ENCODE peak calls at places on chromosomes 6 and 20, in seven cellular contexts. O is cardiac muscle cell, E is body of pancreas, J is right lobe of liver, Y is endothelial cell of umbilical vein, S is pancreas, M is heart right ventricle. G is an unnamed sample.

GRCh38 chr6:147201885-147202515 is 2.2 kb upstream of the STXBP5 start:
- DNase-seq in O (no peak), E (no peak), J (no peak), Y (no peak), S (no peak), M (no peak), G (peak; percentile 36)

GRCh38 chr6:132475925-132476324 is 37.0 kb downstream of the STX7 start:
- DNase-seq in O (no peak), E (no peak), J (no peak), Y (no peak), S (no peak), M (no peak), G (no peak)

GRCh38 chr6:18101271-18101670 is 21.2 kb downstream of the NHLRC1 start:
- DNase-seq in O (no peak), E (no peak), J (no peak), Y (no peak), S (no peak), M (no peak), G (no peak)

GRCh38 chr6:125802943-125803377 is 12.2 kb downstream of the NCOA7 start:
- DNase-seq in O (no peak), E (no peak), J (no peak), Y (peak; percentile 96), S (no peak), M (no peak), G (no peak)

GRCh38 chr6:136201735-136202134 is 48.4 kb downstream of the MTFR2 start:
- DNase-seq in O (no peak), E (no peak), J (no peak), Y (peak; percentile 35), S (no peak), M (no peak), G (no peak)

GRCh38 chr6:164039954-164040375 is 625.4 kb downstream of the QKI start:
- DNase-seq in O (no peak), E (peak; percentile 79), J (peak; percentile 73), Y (peak; percentile 58), S (peak; percentile 92), M (no peak), G (peak; percentile 38)

GRCh38 chr6:88105741-88106340 is 58.2 kb downstream of the SPACA1 start:
- DNase-seq in O (no peak), E (no peak), J (no peak), Y (no peak), S (no peak), M (no peak), G (no peak)

GRCh38 chr20:23048283-23049200 is 930 bp downstream of the THBD start:
- DNase-seq in O (peak; percentile 60), E (peak; percentile 51), J (peak; percentile 74), Y (peak; percentile 70), S (peak; percentile 72), M (peak; percentile 75), G (peak; percentile 71)

GRCh38 chr6:16318538-16318937 is 80.2 kb downstream of the GMPR start:
- DNase-seq in O (no peak), E (no peak), J (no peak), Y (no peak), S (no peak), M (no peak), G (no peak)

GRCh38 chr6:168035661-168036616 is 38.5 kb downstream of the KIF25 start:
- DNase-seq in O (no peak), E (no peak), J (no peak), Y (peak; percentile 14), S (no peak), M (no peak), G (no peak)

GRCh38 chr20:48731581-48731980 is 96.2 kb downstream of the PREX1 start:
- DNase-seq in O (no peak), E (no peak), J (no peak), Y (no peak), S (no peak), M (no peak), G (no peak)

GRCh38 chr20:16216227-16217210 is 356.7 kb downstream of the KIF16B start:
- DNase-seq in O (no peak), E (no peak), J (no peak), Y (no peak), S (no peak), M (no peak), G (no peak)

GRCh38 chr6:154341876-154342275 is 14.7 kb downstream of the IPCEF1 start:
- DNase-seq in O (no peak), E (no peak), J (no peak), Y (no peak), S (no peak), M (no peak), G (no peak)

GRCh38 chr6:154345811-154346210 is 10.8 kb downstream of the IPCEF1 start:
- DNase-seq in O (no peak), E (no peak), J (no peak), Y (no peak), S (no peak), M (no peak), G (no peak)

GRCh38 chr6:154347981-154348380 is 8.6 kb downstream of the IPCEF1 start:
- DNase-seq in O (no peak), E (no peak), J (no peak), Y (no peak), S (no peak), M (no peak), G (peak; percentile 36)

GRCh38 chr6:154341326-154341725 is 15.3 kb downstream of the IPCEF1 start:
- DNase-seq in O (no peak), E (no peak), J (no peak), Y (no peak), S (no peak), M (no peak), G (no peak)

GRCh38 chr6:154343473-154344308 is 12.9 kb downstream of the IPCEF1 start:
- DNase-seq in O (peak; percentile 40), E (peak; percentile 82), J (no peak), Y (peak; percentile 5), S (peak; percentile 63), M (no peak), G (peak; percentile 76)
- TF ChIP-seq CTCF in O (peak; percentile 53), E (peak; percentile 80), J (no peak), Y (no peak), S (peak; percentile 23), M (peak; percentile 31), G (no peak)

GRCh38 chr6:2593167-2593566 is 157.6 kb downstream of the MYLK4 start:
- DNase-seq in O (no peak), E (no peak), J (no peak), Y (no peak), S (no peak), M (no peak), G (no peak)

GRCh38 chr6:2599817-2600216 is 150.9 kb downstream of the MYLK4 start:
- DNase-seq in O (no peak), E (no peak), J (no peak), Y (no peak), S (no peak), M (no peak), G (no peak)

GRCh38 chr6:2594868-2595267 is 155.9 kb downstream of the MYLK4 start:
- DNase-seq in O (no peak), E (no peak), J (no peak), Y (no peak), S (no peak), M (no peak), G (no peak)

GRCh38 chr6:2598867-2599266 is 151.9 kb downstream of the MYLK4 start:
- DNase-seq in O (no peak), E (no peak), J (no peak), Y (no peak), S (no peak), M (no peak), G (no peak)

DNA sequence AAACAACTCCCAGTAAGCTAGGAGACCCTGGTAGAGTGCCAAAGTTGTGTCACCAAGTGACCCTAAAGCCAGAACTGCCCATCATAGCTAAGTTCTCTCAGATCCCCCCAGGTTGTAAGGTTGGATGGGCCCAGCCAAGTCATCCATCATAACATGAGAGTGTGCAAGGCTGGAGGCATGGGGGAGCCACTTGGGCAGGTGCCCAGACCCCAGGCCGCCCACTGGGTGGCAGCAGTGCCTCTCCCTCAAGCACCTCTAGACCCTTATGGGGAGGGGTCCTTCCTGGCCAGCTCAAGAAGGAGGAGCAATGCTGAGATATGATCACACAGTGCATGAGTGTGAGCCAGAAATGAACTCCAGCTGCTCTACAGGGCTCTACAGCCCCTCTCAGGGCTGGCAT is 154.5 kb downstream of the MYLK4 start:
- DNase-seq in O (peak; percentile 69), E (no peak), J (no peak), Y (no peak), S (no peak), M (no peak), G (no peak)
- TF ChIP-seq CTCF in O (peak; percentile 18), E (no peak), J (peak; percentile 12), Y (peak; percentile 36), S (no peak), M (peak; percentile 33), G (no peak)

GRCh38 chr20:38997622-38998021 is 35.5 kb downstream of the DHX35 start:
- DNase-seq in O (no peak), E (no peak), J (no peak), Y (no peak), S (no peak), M (no peak), G (no peak)
- TF ChIP-seq CTCF in O (no peak), E (no peak), J (no peak), Y (no peak), S (no peak), M (no peak), G (no peak)

GRCh38 chr6:142171351-142171750 is 24.3 kb downstream of the VTA1 start:
- DNase-seq in O (no peak), E (no peak), J (no peak), Y (no peak), S (no peak), M (no peak), G (no peak)
- TF ChIP-seq CTCF in O (no peak), E (no peak), J (no peak), Y (no peak), S (no peak), M (no peak), G (no peak)

GRCh38 chr6:91715171-91715805 is 1128.4 kb upstream of the MAP3K7 start:
- DNase-seq in O (no peak), E (no peak), J (no peak), Y (no peak), S (no peak), M (no peak), G (no peak)

GRCh38 chr6:91716361-91716760 is 1129.5 kb upstream of the MAP3K7 start:
- DNase-seq in O (no peak), E (no peak), J (no peak), Y (no peak), S (no peak), M (no peak), G (no peak)

GRCh38 chr6:91717094-91717493 is 1130.2 kb upstream of the MAP3K7 start:
- DNase-seq in O (no peak), E (no peak), J (no peak), Y (no peak), S (no peak), M (no peak), G (no peak)

GRCh38 chr6:91711518-91711917 is 1124.6 kb upstream of the MAP3K7 start:
- DNase-seq in O (no peak), E (no peak), J (no peak), Y (no peak), S (no peak), M (no peak), G (no peak)

DNA sequence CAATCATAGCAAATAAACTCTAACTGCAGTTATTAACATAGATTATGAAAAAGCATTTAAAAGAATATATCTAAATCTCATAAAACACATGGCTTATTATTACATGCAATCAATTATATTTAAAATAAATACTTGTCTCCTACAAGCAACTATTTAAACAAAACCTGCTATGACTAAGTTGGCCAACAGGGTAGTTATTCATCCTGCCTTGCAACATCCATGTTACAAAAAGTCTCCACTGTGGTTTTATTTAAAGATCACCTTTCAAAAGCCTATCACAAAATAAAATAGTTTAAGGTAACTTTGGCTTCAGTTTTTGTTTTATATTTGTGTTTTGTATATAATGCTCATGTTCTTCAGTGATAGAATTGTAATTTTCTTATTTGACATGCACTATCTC is 1127.0 kb upstream of the MAP3K7 start:
- DNase-seq in O (no peak), E (no peak), J (no peak), Y (no peak), S (no peak), M (no peak), G (no peak)
- TF ChIP-seq CTCF in O (no peak), E (no peak), J (no peak), Y (no peak), S (no peak), M (no peak), G (no peak)